ENCODE peak calls at places on chromosomes 2 and 18, in four cellular contexts. One of them, this sample, is unnamed.

GRCh38 chr2:3277050-3277747 is 100.4 kb downstream of the EIPR1 start:
- DNase-seq in EH: no peak
- DNase-seq in GF-D8: no peak
- DNase-seq in GM10248: no peak
- DNase-seq in this sample: no peak

GRCh38 chr2:218298314-218298875 is 6.1 kb upstream of the TMBIM1 start:
- DNase-seq in GF-D8: no peak
- DNase-seq in GM10248: no peak
- DNase-seq in EH: no peak
- DNase-seq in this sample: no peak

GRCh38 chr18:25739356-25739755 is 351.1 kb downstream of the SS18 start:
- DNase-seq in GF-D8: no peak
- DNase-seq in EH: no peak
- DNase-seq in GM10248: no peak
- DNase-seq in this sample: no peak

GRCh38 chr2:73415906-73416305 is 30.3 kb downstream of the ALMS1 start:
- DNase-seq in GF-D8: no peak
- DNase-seq in GM10248: no peak
- DNase-seq in EH: peak
- DNase-seq in this sample: no peak

GRCh38 chr2:238729261-238729935 is 118.5 kb upstream of the TWIST2 start:
- DNase-seq in EH: no peak
- DNase-seq in GF-D8: no peak
- DNase-seq in GM10248: no peak
- DNase-seq in this sample: no peak

GRCh38 chr2:10513201-10513600 is 65.1 kb upstream of the ODC1 start:
- DNase-seq in EH: no peak
- DNase-seq in GF-D8: no peak
- DNase-seq in GM10248: no peak
- DNase-seq in this sample: no peak

GRCh38 chr2:239268082-239268481 is 132.7 kb downstream of the HDAC4 start:
- DNase-seq in GF-D8: no peak
- DNase-seq in EH: no peak
- DNase-seq in GM10248: no peak
- DNase-seq in this sample: no peak

GRCh38 chr2:135004005-135004746 is 43.1 kb downstream of the MAP3K19 start:
- DNase-seq in GF-D8: peak
- DNase-seq in EH: peak
- DNase-seq in GM10248: peak
- DNase-seq in this sample: peak

GRCh38 chr18:27785815-27786537 is 391.0 kb downstream of the CDH2 start:
- DNase-seq in GF-D8: no peak
- DNase-seq in GM10248: no peak
- DNase-seq in EH: no peak
- DNase-seq in this sample: no peak

This sample was measured in AML-193.